ENCODE peak calls at places on chromosomes 4 and X, in six cellular contexts. One of them, this sample, is unnamed.

GRCh38 chrX:30304866-30305265 is 4.3 kb downstream of the NR0B1 start:
- DNase-seq in K562: no peak
- DNase-seq in stomach: no peak
- DNase-seq in AG20443: no peak
- DNase-seq in NB4: no peak
- DNase-seq in iris pigment epithelial cell: no peak
- DNase-seq in this sample: no peak

GRCh38 chr4:76310683-76311082 is 4.2 kb downstream of the STBD1 start:
- DNase-seq in AG20443: no peak
- DNase-seq in stomach: no peak
- DNase-seq in iris pigment epithelial cell: no peak
- DNase-seq in NB4: no peak
- DNase-seq in K562: no peak
- DNase-seq in this sample: no peak

GRCh38 chrX:77918568-77918967 is 8.1 kb downstream of the ATP7A start:
- DNase-seq in K562: no peak
- DNase-seq in NB4: no peak
- DNase-seq in AG20443: peak; percentile 22
- DNase-seq in iris pigment epithelial cell: peak; percentile 25
- DNase-seq in stomach: no peak
- DNase-seq in this sample: peak; percentile 21

GRCh38 chr4:55175779-55176231 is 50.4 kb upstream of the KDR start:
- DNase-seq in K562: no peak
- DNase-seq in NB4: no peak
- DNase-seq in AG20443: peak; percentile 68
- DNase-seq in iris pigment epithelial cell: peak; percentile 62
- DNase-seq in stomach: no peak
- DNase-seq in this sample: no peak

GRCh38 chrX:136306182-136306581 is 5.4 kb downstream of the ADGRG4 start:
- DNase-seq in AG20443: no peak
- DNase-seq in iris pigment epithelial cell: no peak
- DNase-seq in NB4: no peak
- DNase-seq in K562: no peak
- DNase-seq in stomach: no peak
- DNase-seq in this sample: no peak

GRCh38 chr4:109432676-109433075 is 939 bp upstream of the SEC24B start:
- DNase-seq in AG20443: peak; percentile 33
- DNase-seq in iris pigment epithelial cell: peak; percentile 83
- DNase-seq in stomach: no peak
- DNase-seq in K562: no peak
- DNase-seq in NB4: peak; percentile 10
- DNase-seq in this sample: no peak

GRCh38 chr4:22094217-22094616 is 145.6 kb upstream of the KCNIP4 start:
- DNase-seq in NB4: no peak
- DNase-seq in AG20443: no peak
- DNase-seq in iris pigment epithelial cell: no peak
- DNase-seq in K562: no peak
- DNase-seq in stomach: no peak
- DNase-seq in this sample: no peak

GRCh38 chrX:74018253-74018652 is 285.7 kb upstream of the ZCCHC13 start:
- DNase-seq in NB4: no peak
- DNase-seq in K562: no peak
- DNase-seq in AG20443: no peak
- DNase-seq in iris pigment epithelial cell: no peak
- DNase-seq in stomach: no peak
- DNase-seq in this sample: no peak

GRCh38 chr4:101977096-101977495 is 186.6 kb downstream of the BANK1 start:
- DNase-seq in NB4: no peak
- DNase-seq in stomach: no peak
- DNase-seq in iris pigment epithelial cell: peak; percentile 99
- DNase-seq in AG20443: peak; percentile 81
- DNase-seq in K562: no peak
- DNase-seq in this sample: no peak

GRCh38 chr4:185624248-185624568 is 88.9 kb upstream of the PDLIM3 start:
- DNase-seq in K562: no peak
- DNase-seq in stomach: no peak
- DNase-seq in NB4: no peak
- DNase-seq in iris pigment epithelial cell: no peak
- DNase-seq in AG20443: no peak
- DNase-seq in this sample: no peak

GRCh38 chrX:78673256-78673655 is 14.1 kb upstream of the RTL3 start:
- DNase-seq in AG20443: no peak
- DNase-seq in iris pigment epithelial cell: peak; percentile 42
- DNase-seq in NB4: peak; percentile 9
- DNase-seq in K562: no peak
- DNase-seq in stomach: no peak
- DNase-seq in this sample: peak; percentile 64

GRCh38 chr4:4374388-4375098 is 12.4 kb upstream of the NSG1 start:
- DNase-seq in iris pigment epithelial cell: no peak
- DNase-seq in stomach: no peak
- DNase-seq in AG20443: no peak
- DNase-seq in K562: no peak
- DNase-seq in NB4: no peak
- DNase-seq in this sample: no peak

GRCh38 chr4:88807499-88807898 is 109.9 kb upstream of the NAP1L5 start:
- DNase-seq in AG20443: no peak
- DNase-seq in stomach: no peak
- DNase-seq in iris pigment epithelial cell: peak; percentile 50
- DNase-seq in K562: no peak
- DNase-seq in NB4: no peak
- DNase-seq in this sample: no peak

GRCh38 chr4:10694826-10695209 is 10.2 kb upstream of the CLNK start:
- DNase-seq in NB4: no peak
- DNase-seq in iris pigment epithelial cell: no peak
- DNase-seq in stomach: no peak
- DNase-seq in AG20443: no peak
- DNase-seq in K562: no peak
- DNase-seq in this sample: no peak

GRCh38 chr4:142091691-142092182 is 455.4 kb downstream of the IL15 start:
- DNase-seq in NB4: no peak
- DNase-seq in iris pigment epithelial cell: peak; percentile 93
- DNase-seq in AG20443: peak; percentile 70
- DNase-seq in K562: no peak
- DNase-seq in stomach: no peak
- DNase-seq in this sample: no peak

GRCh38 chrX:69045616-69046345 is 119.5 kb downstream of the PJA1 start:
- DNase-seq in NB4: no peak
- DNase-seq in iris pigment epithelial cell: no peak
- DNase-seq in K562: no peak
- DNase-seq in AG20443: no peak
- DNase-seq in stomach: no peak
- DNase-seq in this sample: no peak

GRCh38 chrX:13697976-13698375 is 9.0 kb downstream of the RAB9A start:
- DNase-seq in K562: no peak
- DNase-seq in iris pigment epithelial cell: no peak
- DNase-seq in AG20443: no peak
- DNase-seq in stomach: no peak
- DNase-seq in NB4: no peak
- DNase-seq in this sample: no peak

GRCh38 chrX:77949840-77950239 is 19.6 kb downstream of the PGAM4 start:
- DNase-seq in K562: no peak
- DNase-seq in iris pigment epithelial cell: no peak
- DNase-seq in stomach: no peak
- DNase-seq in AG20443: no peak
- DNase-seq in NB4: no peak
- DNase-seq in this sample: no peak

This sample was measured in MV-4-11.